ENCODE peak calls at places on chromosome 15, in seven cellular contexts. One of them, this sample, is unnamed.

GRCh38 chr15:36950371-36950770 is 150.0 kb downstream of the MEIS2 start:
- DNase-seq in neural progenitor cell: no peak
- DNase-seq in A549: no peak
- DNase-seq in HL-60: no peak
- DNase-seq in sigmoid colon: no peak
- DNase-seq in lower lobe of right lung: no peak
- DNase-seq in fibroblast of villous mesenchyme: no peak
- DNase-seq in this sample: no peak

GRCh38 chr15:53910852-53911251 is 67.4 kb upstream of the UNC13C start:
- DNase-seq in neural progenitor cell: no peak
- DNase-seq in A549: no peak
- DNase-seq in HL-60: no peak
- DNase-seq in sigmoid colon: no peak
- DNase-seq in lower lobe of right lung: no peak
- DNase-seq in fibroblast of villous mesenchyme: no peak
- DNase-seq in this sample: no peak

GRCh38 chr15:100772478-100773378 is 106.9 kb upstream of the ALDH1A3 start:
- DNase-seq in neural progenitor cell: peak; percentile 22
- DNase-seq in A549: no peak
- DNase-seq in HL-60: no peak
- DNase-seq in sigmoid colon: no peak
- DNase-seq in lower lobe of right lung: no peak
- DNase-seq in fibroblast of villous mesenchyme: peak; percentile 39
- DNase-seq in this sample: no peak

GRCh38 chr15:87609474-87609873 is 647.1 kb downstream of the NTRK3 start:
- DNase-seq in neural progenitor cell: no peak
- DNase-seq in A549: no peak
- DNase-seq in HL-60: no peak
- DNase-seq in sigmoid colon: no peak
- DNase-seq in lower lobe of right lung: no peak
- DNase-seq in fibroblast of villous mesenchyme: peak; percentile 96
- DNase-seq in this sample: no peak

GRCh38 chr15:75032391-75032790 is 9.0 kb downstream of the PPCDC start:
- DNase-seq in neural progenitor cell: no peak
- DNase-seq in A549: no peak
- DNase-seq in HL-60: no peak
- DNase-seq in sigmoid colon: no peak
- DNase-seq in lower lobe of right lung: no peak
- DNase-seq in fibroblast of villous mesenchyme: no peak
- DNase-seq in this sample: no peak

GRCh38 chr15:92614791-92615785 is 40.5 kb downstream of the FAM174B start:
- DNase-seq in neural progenitor cell: no peak
- DNase-seq in A549: no peak
- DNase-seq in HL-60: no peak
- DNase-seq in sigmoid colon: peak; percentile 58
- DNase-seq in lower lobe of right lung: no peak
- DNase-seq in fibroblast of villous mesenchyme: no peak
- DNase-seq in this sample: no peak

GRCh38 chr15:87874896-87875661 is 381.5 kb downstream of the NTRK3 start:
- DNase-seq in neural progenitor cell: peak; percentile 85
- DNase-seq in A549: no peak
- DNase-seq in HL-60: no peak
- DNase-seq in sigmoid colon: peak; percentile 65
- DNase-seq in lower lobe of right lung: peak; percentile 42
- DNase-seq in fibroblast of villous mesenchyme: peak; percentile 89
- DNase-seq in this sample: peak; percentile 55

GRCh38 chr15:45522931-45523331 is 376 bp upstream of the SLC30A4 start:
- DNase-seq in neural progenitor cell: no peak
- DNase-seq in A549: no peak
- DNase-seq in HL-60: no peak
- DNase-seq in sigmoid colon: no peak
- DNase-seq in lower lobe of right lung: no peak
- DNase-seq in fibroblast of villous mesenchyme: peak; percentile 51
- DNase-seq in this sample: no peak

GRCh38 chr15:72801590-72802345 is 18.2 kb upstream of the ADPGK start:
- DNase-seq in neural progenitor cell: no peak
- DNase-seq in A549: no peak
- DNase-seq in HL-60: no peak
- DNase-seq in sigmoid colon: no peak
- DNase-seq in lower lobe of right lung: no peak
- DNase-seq in fibroblast of villous mesenchyme: no peak
- DNase-seq in this sample: no peak

GRCh38 chr15:36877796-36878744 is 222.3 kb downstream of the MEIS2 start:
- DNase-seq in neural progenitor cell: peak; percentile 57
- DNase-seq in A549: no peak
- DNase-seq in HL-60: no peak
- DNase-seq in sigmoid colon: no peak
- DNase-seq in lower lobe of right lung: peak; percentile 45
- DNase-seq in fibroblast of villous mesenchyme: no peak
- DNase-seq in this sample: peak; percentile 53

GRCh38 chr15:31082771-31083393 is 18.6 kb downstream of the TRPM1 start:
- DNase-seq in neural progenitor cell: no peak
- DNase-seq in A549: no peak
- DNase-seq in HL-60: no peak
- DNase-seq in sigmoid colon: no peak
- DNase-seq in lower lobe of right lung: no peak
- DNase-seq in fibroblast of villous mesenchyme: peak; percentile 10
- DNase-seq in this sample: no peak

GRCh38 chr15:55507567-55507966 is 467 bp downstream of the DNAAF4 start:
- DNase-seq in neural progenitor cell: no peak
- DNase-seq in A549: no peak
- DNase-seq in HL-60: no peak
- DNase-seq in sigmoid colon: no peak
- DNase-seq in lower lobe of right lung: no peak
- DNase-seq in fibroblast of villous mesenchyme: no peak
- DNase-seq in this sample: no peak

GRCh38 chr15:72998681-72999466 is 53.4 kb upstream of the NEO1 start:
- DNase-seq in neural progenitor cell: no peak
- DNase-seq in A549: no peak
- DNase-seq in HL-60: no peak
- DNase-seq in sigmoid colon: no peak
- DNase-seq in lower lobe of right lung: no peak
- DNase-seq in fibroblast of villous mesenchyme: no peak
- DNase-seq in this sample: no peak

GRCh38 chr15:75229191-75230015 is 27.7 kb downstream of the C15orf39 start:
- DNase-seq in neural progenitor cell: no peak
- DNase-seq in A549: no peak
- DNase-seq in HL-60: no peak
- DNase-seq in sigmoid colon: peak; percentile 56
- DNase-seq in lower lobe of right lung: no peak
- DNase-seq in fibroblast of villous mesenchyme: no peak
- DNase-seq in this sample: no peak

GRCh38 chr15:70501849-70502248 is 261.5 kb downstream of the UACA start:
- DNase-seq in neural progenitor cell: no peak
- DNase-seq in A549: no peak
- DNase-seq in HL-60: no peak
- DNase-seq in sigmoid colon: no peak
- DNase-seq in lower lobe of right lung: no peak
- DNase-seq in fibroblast of villous mesenchyme: no peak
- DNase-seq in this sample: no peak

GRCh38 chr15:64856429-64857145 is 14.9 kb downstream of the PLEKHO2 start:
- DNase-seq in neural progenitor cell: peak; percentile 64
- DNase-seq in A549: no peak
- DNase-seq in HL-60: no peak
- DNase-seq in sigmoid colon: peak; percentile 83
- DNase-seq in lower lobe of right lung: no peak
- DNase-seq in fibroblast of villous mesenchyme: peak; percentile 91
- DNase-seq in this sample: peak; percentile 87

GRCh38 chr15:70879386-70879785 is 12.8 kb downstream of the THAP10 start:
- DNase-seq in neural progenitor cell: no peak
- DNase-seq in A549: no peak
- DNase-seq in HL-60: no peak
- DNase-seq in sigmoid colon: no peak
- DNase-seq in lower lobe of right lung: no peak
- DNase-seq in fibroblast of villous mesenchyme: no peak
- DNase-seq in this sample: no peak

GRCh38 chr15:46735115-46735514 is 982.2 kb upstream of the SEMA6D start:
- DNase-seq in neural progenitor cell: no peak
- DNase-seq in A549: no peak
- DNase-seq in HL-60: no peak
- DNase-seq in sigmoid colon: no peak
- DNase-seq in lower lobe of right lung: no peak
- DNase-seq in fibroblast of villous mesenchyme: no peak
- DNase-seq in this sample: no peak

GRCh38 chr15:101293122-101293521 is 1.9 kb downstream of the SNRPA1 start:
- DNase-seq in neural progenitor cell: no peak
- DNase-seq in A549: no peak
- DNase-seq in HL-60: no peak
- DNase-seq in sigmoid colon: no peak
- DNase-seq in lower lobe of right lung: no peak
- DNase-seq in fibroblast of villous mesenchyme: no peak
- DNase-seq in this sample: no peak

GRCh38 chr15:40240619-40241304 is 1.9 kb downstream of the PAK6 start:
- DNase-seq in neural progenitor cell: no peak
- DNase-seq in A549: no peak
- DNase-seq in HL-60: no peak
- DNase-seq in sigmoid colon: peak; percentile 50
- DNase-seq in lower lobe of right lung: no peak
- DNase-seq in fibroblast of villous mesenchyme: no peak
- DNase-seq in this sample: peak; percentile 44

GRCh38 chr15:33865416-33865815 is 102.9 kb upstream of the CHRM5 start:
- DNase-seq in neural progenitor cell: no peak
- DNase-seq in A549: no peak
- DNase-seq in HL-60: no peak
- DNase-seq in sigmoid colon: no peak
- DNase-seq in lower lobe of right lung: no peak
- DNase-seq in fibroblast of villous mesenchyme: peak; percentile 33
- DNase-seq in this sample: no peak

GRCh38 chr15:28091313-28091712 is 7.8 kb downstream of the OCA2 start:
- DNase-seq in neural progenitor cell: no peak
- DNase-seq in A549: no peak
- DNase-seq in HL-60: no peak
- DNase-seq in sigmoid colon: no peak
- DNase-seq in lower lobe of right lung: no peak
- DNase-seq in fibroblast of villous mesenchyme: no peak
- DNase-seq in this sample: no peak

GRCh38 chr15:81032818-81033217 is 32.1 kb downstream of the TLNRD1 start:
- DNase-seq in neural progenitor cell: no peak
- DNase-seq in A549: no peak
- DNase-seq in HL-60: no peak
- DNase-seq in sigmoid colon: no peak
- DNase-seq in lower lobe of right lung: no peak
- DNase-seq in fibroblast of villous mesenchyme: no peak
- DNase-seq in this sample: no peak

GRCh38 chr15:31353931-31354330 is 27.3 kb downstream of the KLF13 start:
- DNase-seq in neural progenitor cell: no peak
- DNase-seq in A549: no peak
- DNase-seq in HL-60: no peak
- DNase-seq in sigmoid colon: no peak
- DNase-seq in lower lobe of right lung: peak; percentile 45
- DNase-seq in fibroblast of villous mesenchyme: peak; percentile 43
- DNase-seq in this sample: peak; percentile 84

GRCh38 chr15:88654430-88655102 is 15.8 kb downstream of the ISG20 start:
- DNase-seq in neural progenitor cell: no peak
- DNase-seq in A549: no peak
- DNase-seq in HL-60: no peak
- DNase-seq in sigmoid colon: peak; percentile 53
- DNase-seq in lower lobe of right lung: no peak
- DNase-seq in fibroblast of villous mesenchyme: no peak
- DNase-seq in this sample: no peak

GRCh38 chr15:76208786-76209424 is 102.4 kb downstream of the ETFA start:
- DNase-seq in neural progenitor cell: no peak
- DNase-seq in A549: no peak
- DNase-seq in HL-60: no peak
- DNase-seq in sigmoid colon: no peak
- DNase-seq in lower lobe of right lung: no peak
- DNase-seq in fibroblast of villous mesenchyme: no peak
- DNase-seq in this sample: no peak

GRCh38 chr15:68470049-68470738 is 38.2 kb upstream of the ITGA11 start:
- DNase-seq in neural progenitor cell: no peak
- DNase-seq in A549: no peak
- DNase-seq in HL-60: no peak
- DNase-seq in sigmoid colon: no peak
- DNase-seq in lower lobe of right lung: no peak
- DNase-seq in fibroblast of villous mesenchyme: no peak
- DNase-seq in this sample: no peak

GRCh38 chr15:79973445-79974180 is 2.6 kb upstream of the BCL2A1 start:
- DNase-seq in neural progenitor cell: no peak
- DNase-seq in A549: no peak
- DNase-seq in HL-60: no peak
- DNase-seq in sigmoid colon: no peak
- DNase-seq in lower lobe of right lung: no peak
- DNase-seq in fibroblast of villous mesenchyme: no peak
- DNase-seq in this sample: no peak

GRCh38 chr15:62128916-62129315 is 36.2 kb downstream of the C2CD4B start:
- DNase-seq in neural progenitor cell: no peak
- DNase-seq in A549: no peak
- DNase-seq in HL-60: no peak
- DNase-seq in sigmoid colon: no peak
- DNase-seq in lower lobe of right lung: no peak
- DNase-seq in fibroblast of villous mesenchyme: no peak
- DNase-seq in this sample: no peak
- H3K4me3 ChIP-seq in neural progenitor cell: no peak overlapping the region
- H3K4me3 ChIP-seq in A549: no peak overlapping the region
- H3K4me3 ChIP-seq in HL-60: no peak overlapping the region
- H3K4me3 ChIP-seq in sigmoid colon: no peak overlapping the region
- H3K4me3 ChIP-seq in lower lobe of right lung: no peak overlapping the region
- H3K4me3 ChIP-seq in fibroblast of villous mesenchyme: no peak overlapping the region
- H3K4me3 ChIP-seq in this sample: no peak overlapping the region

GRCh38 chr15:56683925-56684324 is 49.4 kb downstream of the ZNF280D start:
- DNase-seq in neural progenitor cell: peak; percentile 15
- DNase-seq in A549: no peak
- DNase-seq in HL-60: no peak
- DNase-seq in sigmoid colon: no peak
- DNase-seq in lower lobe of right lung: no peak
- DNase-seq in fibroblast of villous mesenchyme: no peak
- DNase-seq in this sample: no peak
- H3K4me3 ChIP-seq in neural progenitor cell: no peak overlapping the region
- H3K4me3 ChIP-seq in A549: no peak overlapping the region
- H3K4me3 ChIP-seq in HL-60: no peak overlapping the region
- H3K4me3 ChIP-seq in sigmoid colon: no peak overlapping the region
- H3K4me3 ChIP-seq in lower lobe of right lung: no peak overlapping the region
- H3K4me3 ChIP-seq in fibroblast of villous mesenchyme: no peak overlapping the region
- H3K4me3 ChIP-seq in this sample: no peak overlapping the region

GRCh38 chr15:90264649-90265048 is 823 bp upstream of the NGRN start:
- DNase-seq in neural progenitor cell: no peak
- DNase-seq in A549: peak; percentile 18
- DNase-seq in HL-60: peak; percentile 50
- DNase-seq in sigmoid colon: no peak
- DNase-seq in lower lobe of right lung: no peak
- DNase-seq in fibroblast of villous mesenchyme: no peak
- DNase-seq in this sample: no peak
- H3K4me3 ChIP-seq in neural progenitor cell: peak overlapping the region; percentile 58
- H3K4me3 ChIP-seq in A549: peak overlapping the region; percentile 77
- H3K4me3 ChIP-seq in HL-60: peak overlapping the region; percentile 81
- H3K4me3 ChIP-seq in sigmoid colon: peak overlapping the region; percentile 74
- H3K4me3 ChIP-seq in lower lobe of right lung: peak overlapping the region; percentile 86
- H3K4me3 ChIP-seq in fibroblast of villous mesenchyme: peak overlapping the region; percentile 93
- H3K4me3 ChIP-seq in this sample: peak overlapping the region; percentile 75

GRCh38 chr15:94080416-94080815 is 150.9 kb upstream of the MCTP2 start:
- DNase-seq in neural progenitor cell: no peak
- DNase-seq in A549: no peak
- DNase-seq in HL-60: no peak
- DNase-seq in sigmoid colon: no peak
- DNase-seq in lower lobe of right lung: no peak
- DNase-seq in fibroblast of villous mesenchyme: peak; percentile 82
- DNase-seq in this sample: peak; percentile 81
- H3K4me3 ChIP-seq in neural progenitor cell: no peak overlapping the region
- H3K4me3 ChIP-seq in A549: no peak overlapping the region
- H3K4me3 ChIP-seq in HL-60: no peak overlapping the region
- H3K4me3 ChIP-seq in sigmoid colon: no peak overlapping the region
- H3K4me3 ChIP-seq in lower lobe of right lung: no peak overlapping the region
- H3K4me3 ChIP-seq in fibroblast of villous mesenchyme: no peak overlapping the region
- H3K4me3 ChIP-seq in this sample: no peak overlapping the region

GRCh38 chr15:83066034-83066760 is 855 bp downstream of the BTBD1 start:
- DNase-seq in neural progenitor cell: peak; percentile 57
- DNase-seq in A549: no peak
- DNase-seq in HL-60: no peak
- DNase-seq in sigmoid colon: no peak
- DNase-seq in lower lobe of right lung: no peak
- DNase-seq in fibroblast of villous mesenchyme: no peak
- DNase-seq in this sample: no peak
- H3K4me3 ChIP-seq in neural progenitor cell: peak overlapping the region; percentile 95
- H3K4me3 ChIP-seq in A549: peak overlapping the region; percentile 80
- H3K4me3 ChIP-seq in HL-60: peak overlapping the region; percentile 56
- H3K4me3 ChIP-seq in sigmoid colon: peak overlapping the region; percentile 89
- H3K4me3 ChIP-seq in lower lobe of right lung: peak overlapping the region; percentile 91
- H3K4me3 ChIP-seq in fibroblast of villous mesenchyme: peak overlapping the region; percentile 92
- H3K4me3 ChIP-seq in this sample: peak overlapping the region; percentile 81